ENCODE peak calls at places on chromosome 22, in four cellular contexts. S, E, G and B are unnamed samples.

GRCh38 chr22:39170825-39171622 is 18.5 kb upstream of the CBX7 start:
- DNase-seq in S (peak; percentile 70), E (peak; percentile 88), G (peak; percentile 52), B (no peak)

GRCh38 chr22:42646569-42647525 is 2.3 kb downstream of the CYB5R3 start:
- DNase-seq in S (peak; percentile 11), E (no peak), G (no peak), B (no peak)

GRCh38 chr22:24950272-24950902 is 2.1 kb upstream of the KIAA1671 start:
- DNase-seq in S (peak; percentile 27), E (no peak), G (peak; percentile 70), B (peak; percentile 12)

GRCh38 chr22:29016067-29016938 is 45.3 kb downstream of the C22orf31 start:
- DNase-seq in S (no peak), E (peak; percentile 66), G (no peak), B (no peak)

GRCh38 chr22:46625113-46625842 is 5.1 kb downstream of the GRAMD4 start:
- DNase-seq in S (no peak), E (no peak), G (peak; percentile 19), B (no peak)

GRCh38 chr22:19942071-19942885 is 660 bp upstream of the TXNRD2 start:
- DNase-seq in S (no peak), E (no peak), G (no peak), B (peak; percentile 57)

GRCh38 chr22:25362883-25363240 is 143.4 kb downstream of the CRYBB2 start:
- DNase-seq in S (no peak), E (no peak), G (no peak), B (no peak)

GRCh38 chr22:49791682-49792081 is 36.0 kb downstream of the BRD1 start:
- DNase-seq in S (no peak), E (no peak), G (no peak), B (no peak)

GRCh38 chr22:19629720-19630419 is 84.4 kb upstream of the SEPTIN5 start:
- DNase-seq in S (peak; percentile 65), E (peak; percentile 90), G (peak; percentile 56), B (peak; percentile 11)

GRCh38 chr22:29319072-29319471 is 3.6 kb upstream of the RASL10A start:
- DNase-seq in S (no peak), E (no peak), G (no peak), B (no peak)